ENCODE peak calls at places on chromosomes 7 and 10, in nine cellular contexts. V is M059J; E is RCC 7860; B is activated effector memory CD4-positive, alpha-beta T cell treated with Interleukin-2 at 50 U/mL for 16 hours; T is WERI-Rb-1; F is SW480; M is COLO829; R is fibroblast of the conjunctiva; K is Kasumi-1. O is an unnamed sample.

GRCh38 chr10:110841767-110842267 is 29.9 kb upstream of the PDCD4 start:
- DNase-seq in V (no peak), E (no peak), B (no peak), T (no peak), F (no peak), M (no peak), R (no peak), K (no peak), O (peak)

GRCh38 chr10:790821-791551 is 101.5 kb upstream of the DIP2C start:
- DNase-seq in V (no peak), E (no peak), B (no peak), T (no peak), F (no peak), M (no peak), R (no peak), K (no peak), O (no peak)

GRCh38 chr10:29496341-29497162 is 138.2 kb downstream of the SVIL start:
- DNase-seq in V (peak), E (peak), B (peak), T (peak), F (peak), M (peak), R (peak), K (peak), O (peak)

GRCh38 chr10:122301055-122301810 is 30.1 kb downstream of the BTBD16 start:
- DNase-seq in V (peak), E (peak), B (no peak), T (no peak), F (peak), M (no peak), R (no peak), K (no peak), O (no peak)

GRCh38 chr10:4813496-4813895 is 12.5 kb upstream of the AKR1E2 start:
- DNase-seq in V (no peak), E (peak), B (no peak), T (no peak), F (no peak), M (no peak), R (no peak), K (no peak), O (no peak)

GRCh38 chr10:86110156-86110786 is 256.3 kb downstream of the GRID1 start:
- DNase-seq in V (no peak), E (no peak), B (no peak), T (no peak), F (no peak), M (no peak), R (no peak), K (no peak), O (no peak)

GRCh38 chr7:77788327-77788902 is 9.8 kb downstream of the TMEM60 start:
- DNase-seq in V (no peak), E (no peak), B (no peak), T (no peak), F (no peak), M (no peak), R (no peak), K (no peak), O (no peak)

GRCh38 chr10:52443419-52444388 is 129.6 kb downstream of the DKK1 start:
- DNase-seq in V (peak), E (peak), B (no peak), T (no peak), F (peak), M (peak), R (peak), K (no peak), O (no peak)

GRCh38 chr10:126135177-126135576 is 238.8 kb downstream of the FANK1 start:
- DNase-seq in V (peak), E (no peak), B (no peak), T (peak), F (no peak), M (no peak), R (no peak), K (peak), O (no peak)

GRCh38 chr10:70145166-70145665 is 1.3 kb downstream of the TYSND1 start:
- DNase-seq in V (no peak), E (no peak), B (no peak), T (no peak), F (no peak), M (no peak), R (no peak), K (no peak), O (peak)

GRCh38 chr10:74238031-74238431 is 87.0 kb downstream of the ADK start:
- DNase-seq in V (peak), E (no peak), B (no peak), T (no peak), F (no peak), M (no peak), R (no peak), K (no peak), O (no peak)

GRCh38 chr7:82406937-82407336 is 36.6 kb downstream of the CACNA2D1 start:
- DNase-seq in V (no peak), E (no peak), B (no peak), T (no peak), F (no peak), M (no peak), R (no peak), K (no peak), O (no peak)

GRCh38 chr7:42170724-42171123 is 66.3 kb downstream of the GLI3 start:
- DNase-seq in V (peak), E (no peak), B (no peak), T (no peak), F (peak), M (no peak), R (no peak), K (no peak), O (no peak)

GRCh38 chr10:76553700-76554470 is 1083.7 kb downstream of the KCNMA1 start:
- DNase-seq in V (no peak), E (no peak), B (no peak), T (no peak), F (no peak), M (no peak), R (no peak), K (no peak), O (no peak)

GRCh38 chr7:140196361-140197217 is 19.8 kb upstream of the KDM7A start:
- DNase-seq in V (peak), E (no peak), B (no peak), T (no peak), F (no peak), M (no peak), R (peak), K (no peak), O (no peak)

GRCh38 chr10:64071218-64071617 is 550.0 kb downstream of the REEP3 start:
- DNase-seq in V (no peak), E (no peak), B (no peak), T (no peak), F (no peak), M (no peak), R (no peak), K (no peak), O (no peak)

GRCh38 chr7:69751026-69751425 is 152.8 kb downstream of the AUTS2 start:
- DNase-seq in V (no peak), E (no peak), B (no peak), T (no peak), F (no peak), M (no peak), R (no peak), K (no peak), O (no peak)

GRCh38 chr7:4048336-4048735 is 633.8 kb upstream of the FOXK1 start:
- DNase-seq in V (no peak), E (no peak), B (no peak), T (no peak), F (no peak), M (no peak), R (no peak), K (no peak), O (no peak)

GRCh38 chr7:128168667-128169210 is 72.3 kb upstream of the LEP start:
- DNase-seq in V (no peak), E (no peak), B (no peak), T (no peak), F (no peak), M (peak), R (no peak), K (no peak), O (no peak)

GRCh38 chr10:42868530-42868929 is 85.9 kb downstream of the BMS1 start:
- DNase-seq in V (no peak), E (no peak), B (no peak), T (no peak), F (no peak), M (no peak), R (no peak), K (no peak), O (no peak)

GRCh38 chr10:110863361-110863760 is 8.4 kb upstream of the PDCD4 start:
- DNase-seq in V (no peak), E (no peak), B (no peak), T (no peak), F (no peak), M (no peak), R (no peak), K (peak), O (no peak)

GRCh38 chr10:133530506-133530905 is 3.3 kb downstream of the CYP2E1 start:
- DNase-seq in V (no peak), E (no peak), B (no peak), T (no peak), F (no peak), M (no peak), R (no peak), K (peak), O (no peak)

GRCh38 chr7:78039791-78040776 is 241.5 kb downstream of the PHTF2 start:
- DNase-seq in V (no peak), E (no peak), B (peak), T (peak), F (no peak), M (no peak), R (no peak), K (no peak), O (no peak)

GRCh38 chr10:14123066-14123465 is 207.7 kb downstream of the FRMD4A start:
- DNase-seq in V (no peak), E (no peak), B (no peak), T (no peak), F (no peak), M (no peak), R (no peak), K (no peak), O (no peak)

GRCh38 chr10:52394246-52394645 is 80.2 kb downstream of the DKK1 start:
- DNase-seq in V (no peak), E (no peak), B (no peak), T (no peak), F (no peak), M (no peak), R (no peak), K (no peak), O (no peak)

O was measured in left colon.